ENCODE peak calls at places on chromosomes 12 and 14, in five cellular contexts. L, M, W, U and P are unnamed samples.

GRCh38 chr14:68688872-68689371 is 103.9 kb downstream of the ZFP36L1 start:
- DNase-seq in M (peak; percentile 44), L (no peak), U (no peak), W (no peak), P (no peak)

GRCh38 chr12:109120557-109120956 is 4.2 kb downstream of the ACACB start:
- DNase-seq in U (no peak), L (no peak), W (no peak), M (no peak), P (no peak)

GRCh38 chr14:100861188-100861936 is 35.4 kb downstream of the MEG3 start:
- DNase-seq in W (no peak), L (no peak), M (no peak), U (no peak), P (no peak)

GRCh38 chr14:36223558-36223957 is 47.0 kb upstream of the PTCSC3 start:
- DNase-seq in U (no peak), M (no peak), W (no peak), L (no peak), P (no peak)

GRCh38 chr14:67221248-67221981 is 19.8 kb upstream of the PALS1 start:
- DNase-seq in L (no peak), M (no peak), W (no peak), U (no peak), P (no peak)

GRCh38 chr12:12384601-12385321 is 27.9 kb downstream of the BORCS5 start:
- DNase-seq in W (no peak), M (peak; percentile 35), L (no peak), U (no peak), P (peak; percentile 29)

GRCh38 chr14:83085725-83086124 is 1552.1 kb upstream of the SEL1L start:
- DNase-seq in W (no peak), M (no peak), U (no peak), L (no peak), P (no peak)

GRCh38 chr14:38137005-38137404 is 70.7 kb upstream of the SSTR1 start:
- DNase-seq in U (no peak), W (no peak), L (no peak), M (no peak), P (no peak)

GRCh38 chr12:20220339-20220738 is 148.0 kb upstream of the PDE3A start:
- DNase-seq in M (peak; percentile 50), U (no peak), W (no peak), L (no peak), P (peak; percentile 25)

GRCh38 chr12:83893101-83893500 is 1019.5 kb downstream of the SLC6A15 start:
- DNase-seq in M (no peak), L (no peak), W (no peak), U (no peak), P (no peak)